ENCODE peak calls at places on chromosomes 5 and 9, in seven cellular contexts. V is IMR-90, F is A549, A is upper lobe of left lung, K is H54, T is GM12891, U is uterus. D is an unnamed sample.

GRCh38 chr9:35835216-35835604 is 6.2 kb downstream of the TMEM8B start:
- DNase-seq in K (no peak), V (no peak), A (peak), U (no peak), T (no peak), F (no peak), D (no peak)

GRCh38 chr9:130414081-130414731 is 30.6 kb upstream of the ASS1 start:
- DNase-seq in V (no peak), F (no peak), T (no peak), K (no peak), U (no peak), A (no peak), D (no peak)

GRCh38 chr5:150658121-150658520 is 2.9 kb upstream of the MYOZ3 start:
- DNase-seq in V (no peak), U (peak), F (no peak), K (no peak), A (no peak), T (no peak), D (no peak)

GRCh38 chr5:52994266-52994665 is 5.1 kb downstream of the ITGA2 start:
- DNase-seq in F (no peak), K (no peak), T (no peak), U (no peak), A (no peak), V (peak), D (no peak)

GRCh38 chr9:16282216-16282615 is 588.3 kb downstream of the BNC2 start:
- DNase-seq in F (no peak), U (no peak), T (no peak), K (no peak), V (peak), A (no peak), D (no peak)

GRCh38 chr9:33698267-33698666 is 97.1 kb upstream of the PRSS3 start:
- DNase-seq in T (no peak), V (no peak), K (no peak), F (no peak), A (no peak), U (no peak), D (no peak)

GRCh38 chr5:58497956-58498942 is 7.0 kb downstream of the GAPT start:
- DNase-seq in K (no peak), T (no peak), V (peak), U (no peak), A (no peak), F (peak), D (peak)

GRCh38 chr9:121674952-121675351 is 23.5 kb downstream of the DAB2IP start:
- DNase-seq in A (no peak), V (peak), K (peak), T (no peak), U (no peak), F (no peak), D (peak)

GRCh38 chr9:38024036-38024681 is 44.9 kb downstream of the SHB start:
- DNase-seq in F (no peak), T (no peak), K (no peak), A (peak), V (peak), U (peak), D (peak)

GRCh38 chr5:124996764-124997077 is 250.3 kb upstream of the ZNF608 start:
- DNase-seq in F (no peak), V (peak), A (no peak), U (no peak), K (no peak), T (no peak), D (no peak)

GRCh38 chr5:138186002-138186447 is 7.1 kb downstream of the KIF20A start:
- DNase-seq in A (peak), K (no peak), U (no peak), V (no peak), F (no peak), T (no peak), D (peak)

GRCh38 chr9:92538541-92538940 is 2.8 kb upstream of the ECM2 start:
- DNase-seq in F (no peak), T (no peak), V (peak), A (no peak), U (no peak), K (peak), D (peak)

GRCh38 chr5:149550267-149550582 is 1.0 kb downstream of the CSNK1A1 start:
- DNase-seq in V (peak), A (peak), T (no peak), K (peak), F (no peak), U (no peak), D (peak)

GRCh38 chr9:109972026-109973005 is 192.3 kb downstream of the PALM2AKAP2 start:
- DNase-seq in V (no peak), A (peak), F (no peak), K (no peak), T (no peak), U (no peak), D (peak)

GRCh38 chr5:136063778-136064465 is 35.1 kb downstream of the TGFBI start:
- DNase-seq in V (no peak), F (no peak), A (no peak), K (no peak), T (no peak), U (no peak), D (no peak)

GRCh38 chr5:151551985-151552384 is 39.1 kb downstream of the FAT2 start:
- DNase-seq in F (no peak), V (no peak), A (no peak), K (no peak), U (no peak), T (no peak), D (no peak)

GRCh38 chr9:21392270-21392669 is 7.1 kb upstream of the IFNA2 start:
- DNase-seq in A (no peak), U (no peak), V (no peak), T (no peak), K (no peak), F (peak), D (peak)

GRCh38 chr5:77629553-77630245 is 8.8 kb downstream of the OTP start:
- DNase-seq in U (no peak), F (no peak), K (no peak), A (no peak), V (no peak), T (no peak), D (no peak)

GRCh38 chr5:134432174-134432573 is 20.5 kb upstream of the CDKN2AIPNL start:
- DNase-seq in F (no peak), T (no peak), K (no peak), V (no peak), A (no peak), U (no peak), D (no peak)

GRCh38 chr5:93162201-93162654 is 418.8 kb downstream of the NR2F1-AS1 start:
- DNase-seq in U (no peak), F (no peak), T (no peak), A (no peak), V (no peak), K (no peak), D (peak)

GRCh38 chr5:35822541-35822940 is 34.1 kb upstream of the IL7R start:
- DNase-seq in T (no peak), A (no peak), F (no peak), U (no peak), K (no peak), V (no peak), D (no peak)

GRCh38 chr9:68643901-68644809 is 60.9 kb upstream of the PIP5K1B start:
- DNase-seq in V (no peak), U (no peak), K (no peak), F (no peak), A (no peak), T (no peak), D (peak)

GRCh38 chr5:15719784-15720183 is 219.8 kb downstream of the FBXL7 start:
- DNase-seq in K (no peak), V (no peak), A (no peak), U (no peak), T (no peak), F (no peak), D (no peak)

GRCh38 chr5:95392593-95393182 is 1.5 kb downstream of the FAM81B start:
- DNase-seq in V (no peak), K (no peak), A (no peak), T (no peak), F (no peak), U (no peak), D (peak)

GRCh38 chr5:42811591-42812392 is at the start of gene SELENOP:
- DNase-seq in A (peak), F (no peak), V (no peak), U (peak), T (no peak), K (peak), D (peak)

GRCh38 chr9:83511051-83511450 is 27.1 kb downstream of the FRMD3 start:
- DNase-seq in A (no peak), T (peak), K (peak), F (no peak), V (no peak), U (no peak), D (peak)

GRCh38 chr9:90943341-90943740 is 141.7 kb downstream of the SYK start:
- DNase-seq in A (no peak), K (no peak), V (peak), T (no peak), F (no peak), U (no peak), D (no peak)

GRCh38 chr9:112939418-112939817 is 48.7 kb upstream of the SLC46A2 start:
- DNase-seq in F (no peak), V (no peak), U (no peak), T (no peak), K (no peak), A (no peak), D (no peak)

GRCh38 chr5:95471447-95471846 is 80.3 kb downstream of the FAM81B start:
- DNase-seq in A (peak), T (no peak), V (no peak), U (no peak), K (no peak), F (no peak), D (no peak)

GRCh38 chr5:73333944-73334703 is 114.5 kb downstream of the FOXD1 start:
- DNase-seq in F (no peak), A (no peak), K (no peak), T (no peak), V (no peak), U (no peak), D (no peak)
- TF ChIP-seq POLR2A in F (no peak), A (no peak), K (no peak), T (no peak), V (no peak), U (no peak), D (no peak)

DNA sequence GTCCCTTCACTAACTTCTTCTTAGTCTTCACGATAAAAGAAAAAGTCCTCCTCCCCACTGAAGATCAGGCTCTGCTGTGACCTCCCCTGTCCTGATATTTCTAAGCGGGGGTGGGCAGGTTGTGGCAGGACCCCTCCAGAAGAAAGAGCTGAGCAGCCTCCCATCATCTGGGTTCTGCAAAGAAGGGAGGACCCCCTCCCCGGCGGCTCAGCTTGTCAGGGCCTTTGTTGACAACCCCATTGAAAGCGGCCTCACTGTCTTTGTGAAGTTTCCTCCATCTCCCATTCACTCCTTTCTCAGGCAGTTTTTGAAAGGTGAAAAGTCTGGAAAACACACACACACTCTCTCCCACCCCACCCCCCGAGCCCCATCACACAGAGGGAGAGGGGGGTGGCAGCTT is 26.2 kb upstream of the BARHL1 start:
- DNase-seq in V (no peak), A (no peak), U (no peak), T (no peak), F (no peak), K (no peak), D (no peak)
- TF ChIP-seq POLR2A in V (no peak), A (no peak), U (no peak), T (no peak), F (no peak), K (no peak), D (no peak)

GRCh38 chr5:1523793-1524480 is at the start of gene LPCAT1:
- DNase-seq in V (peak), F (peak), U (peak), T (peak), A (peak), K (peak), D (peak)
- TF ChIP-seq POLR2A in V (peak), F (peak), U (no peak), T (peak), A (peak), K (peak), D (peak)

DNA sequence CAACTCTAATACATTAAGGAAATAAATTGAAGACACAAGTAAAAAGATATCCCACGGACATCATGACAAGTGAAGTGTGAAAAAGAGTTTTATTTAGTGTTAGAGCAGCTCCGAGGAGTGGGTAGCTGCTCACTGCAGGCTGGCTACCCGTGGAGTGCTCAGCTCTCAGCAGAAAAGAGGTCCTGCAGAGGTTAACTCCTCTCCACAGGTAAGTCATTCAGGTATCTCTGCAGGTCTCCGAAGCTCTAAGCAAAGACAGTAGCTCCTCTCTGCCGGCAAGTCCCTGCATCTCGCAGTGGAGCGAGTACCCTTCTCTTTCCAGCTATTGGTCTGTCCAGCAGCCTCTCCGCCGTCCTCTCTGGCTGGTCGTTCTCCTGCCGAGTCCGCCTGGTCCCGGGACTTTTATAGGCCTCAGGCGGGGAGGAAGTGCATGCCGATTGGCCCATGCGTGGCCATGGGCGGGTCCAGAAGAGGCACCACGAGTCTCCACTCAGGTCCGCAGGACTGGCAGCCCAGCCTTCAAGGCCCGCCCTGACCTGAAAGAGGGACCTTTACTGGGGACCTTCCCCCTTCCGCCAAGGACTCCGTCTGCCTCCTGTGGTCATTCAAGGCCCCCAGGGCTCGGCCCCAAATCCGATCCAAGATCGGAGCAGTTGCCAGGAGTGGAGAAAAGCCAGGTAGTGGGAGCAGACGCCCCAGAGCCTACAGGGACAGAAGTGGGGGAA is 29.9 kb downstream of the BTNL9 start:
- DNase-seq in A (no peak), U (no peak), T (no peak), F (no peak), K (no peak), V (no peak), D (no peak)
- TF ChIP-seq POLR2A in A (no peak), U (no peak), T (no peak), F (no peak), K (peak), V (no peak), D (no peak)

GRCh38 chr9:133133680-133134418 is 12.8 kb upstream of the RALGDS start:
- DNase-seq in V (peak), U (peak), F (peak), T (peak), A (peak), K (peak), D (peak)
- TF ChIP-seq POLR2A in V (peak), U (peak), F (no peak), T (peak), A (peak), K (no peak), D (no peak)

DNA sequence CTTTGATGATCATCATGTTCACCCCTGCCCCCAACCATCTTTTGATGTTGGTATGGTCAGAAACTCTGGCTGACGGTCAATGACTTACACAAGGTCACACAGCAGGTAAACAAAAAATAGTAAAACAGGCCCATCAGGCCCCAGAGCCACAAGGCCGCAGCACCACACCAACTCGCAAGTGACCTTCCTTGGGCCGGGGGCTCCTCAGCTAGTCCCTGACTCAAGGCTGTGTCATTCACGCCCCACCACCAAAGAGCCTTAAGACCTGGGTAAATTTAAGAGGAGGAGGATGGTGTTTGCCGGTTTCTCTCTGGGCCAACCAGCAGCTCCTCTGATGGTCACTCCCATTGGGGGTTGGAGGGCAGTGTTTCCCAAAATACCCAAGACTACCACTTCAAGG is 55.8 kb downstream of the PSMB7 start:
- DNase-seq in K (no peak), U (no peak), F (no peak), A (no peak), V (no peak), T (no peak), D (no peak)
- TF ChIP-seq POLR2A in K (no peak), U (no peak), F (no peak), A (no peak), V (no peak), T (no peak), D (no peak)

DNA sequence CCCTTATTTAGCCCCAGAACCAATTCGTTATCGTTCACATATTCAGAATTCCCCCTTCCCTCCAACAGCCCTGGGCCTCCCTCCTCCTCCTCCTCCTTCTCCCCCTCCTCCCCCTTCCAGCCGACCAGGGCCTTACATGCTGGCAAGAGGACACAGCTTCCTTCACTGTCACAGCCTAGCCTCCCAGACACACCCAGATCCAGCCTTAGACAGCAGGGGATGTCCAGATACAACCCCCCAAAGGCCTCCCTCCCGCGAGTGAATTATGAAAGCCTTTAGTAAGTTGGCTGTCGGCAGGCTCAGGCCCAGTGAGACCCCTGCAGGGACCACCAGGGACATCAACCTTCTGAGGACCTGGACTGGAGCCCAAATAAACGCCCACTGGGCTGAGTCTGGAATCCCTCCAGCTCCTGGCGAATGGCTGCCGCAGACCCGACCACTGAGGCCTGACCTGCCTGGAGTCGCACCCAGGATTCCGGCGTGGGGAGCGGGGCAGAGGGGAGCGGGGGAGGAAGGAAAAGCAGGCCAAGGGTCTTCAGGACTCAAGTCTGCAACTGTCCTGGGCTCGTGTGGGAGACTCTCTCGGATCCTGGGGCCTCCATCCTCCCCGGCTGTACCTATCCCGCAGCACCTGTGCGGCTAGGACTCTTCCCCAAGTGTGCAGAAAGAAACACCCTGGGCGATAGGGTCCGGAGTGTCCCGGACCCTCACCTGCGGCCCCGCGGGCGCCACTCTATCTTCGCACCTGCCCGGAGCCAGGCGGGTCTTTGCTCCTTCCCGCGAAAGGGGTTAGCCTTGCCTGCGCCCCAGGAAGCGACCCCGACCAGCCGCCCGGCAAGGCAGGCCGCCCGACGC is 735 bp downstream of the SEPTIN8 start:
- DNase-seq in U (peak), F (peak), V (no peak), T (no peak), A (no peak), K (no peak), D (peak)
- TF ChIP-seq POLR2A in U (no peak), F (no peak), V (no peak), T (no peak), A (no peak), K (no peak), D (no peak)

GRCh38 chr9:137205126-137206069 is at the start of the genes NDOR1 and TMEM203:
- DNase-seq in K (peak), T (peak), U (peak), A (peak), F (peak), V (peak), D (peak)
- TF ChIP-seq POLR2A in K (peak), T (peak), U (peak), A (peak), F (peak), V (peak), D (peak)